ENCODE peak calls at places on chromosomes 2 and 18, in nine cellular contexts. D, C, P, S, F, X, H, L and I are unnamed samples.
A peak's percentile ranks its signal among the peaks of the same experiment; 100 is the strongest.

GRCh38 chr2:172294983-172295382 is 132.4 kb upstream of the ITGA6 start:
- DNase-seq in F (no peak), X (no peak), C (no peak), H (no peak), P (no peak), D (no peak), S (no peak), L (no peak), I (no peak)

GRCh38 chr2:132429351-132429750 is 12.7 kb downstream of the GPR39 start:
- DNase-seq in S (no peak), P (no peak), X (no peak), L (no peak), C (no peak), D (no peak), F (no peak), H (no peak), I (no peak)

GRCh38 chr2:183564726-183565125 is 440.5 kb downstream of the NUP35 start:
- DNase-seq in F (no peak), P (no peak), S (no peak), L (no peak), D (no peak), X (no peak), H (no peak), C (no peak), I (no peak)

GRCh38 chr2:47520825-47521665 is 118.1 kb downstream of the MSH2 start:
- DNase-seq in H (peak; percentile 67), P (no peak), C (peak; percentile 75), L (no peak), F (peak; percentile 93), S (peak; percentile 64), X (peak; percentile 88), D (peak; percentile 61), I (no peak)

GRCh38 chr2:240599141-240599583 is 12.6 kb downstream of the CAPN10 start:
- DNase-seq in H (no peak), X (no peak), C (peak; percentile 18), F (no peak), P (peak; percentile 53), L (no peak), D (no peak), S (no peak), I (peak; percentile 59)

GRCh38 chr2:118061135-118061955 is 26.9 kb upstream of the INSIG2 start:
- DNase-seq in C (no peak), S (no peak), H (peak; percentile 68), D (no peak), P (no peak), X (no peak), L (no peak), F (no peak), I (no peak)

GRCh38 chr2:120711694-120712093 is 24.0 kb upstream of the GLI2 start:
- DNase-seq in S (no peak), L (no peak), F (no peak), X (no peak), H (no peak), P (no peak), C (no peak), D (no peak), I (no peak)

GRCh38 chr2:233124449-233125080 is 64.4 kb downstream of the INPP5D start:
- DNase-seq in H (no peak), C (no peak), X (no peak), P (no peak), S (no peak), D (no peak), L (no peak), F (no peak), I (no peak)

GRCh38 chr2:102488063-102488462 is 15.0 kb downstream of the SLC9A4 start:
- DNase-seq in F (no peak), L (no peak), X (no peak), P (no peak), D (no peak), S (no peak), C (no peak), H (peak; percentile 33), I (no peak)

GRCh38 chr2:1874101-1874865 is 130.0 kb upstream of the PXDN start:
- DNase-seq in L (no peak), F (no peak), C (no peak), H (no peak), X (no peak), D (no peak), P (no peak), S (no peak), I (no peak)

GRCh38 chr18:74331404-74331803 is 15.8 kb downstream of the C18orf63 start:
- DNase-seq in L (no peak), D (no peak), X (no peak), S (no peak), H (peak; percentile 44), F (no peak), P (no peak), C (no peak), I (no peak)

GRCh38 chr2:62303818-62304217 is 107.9 kb downstream of the B3GNT2 start:
- DNase-seq in C (no peak), S (no peak), P (no peak), H (no peak), L (no peak), D (peak; percentile 75), F (no peak), X (no peak), I (no peak)

GRCh38 chr18:24198461-24198860 is 59.6 kb downstream of the CABYR start:
- DNase-seq in C (no peak), S (no peak), D (no peak), P (no peak), X (no peak), F (no peak), H (no peak), L (no peak), I (no peak)

GRCh38 chr18:58898427-58898826 is 33.8 kb downstream of the ZNF532 start:
- DNase-seq in D (no peak), X (no peak), S (no peak), F (no peak), L (no peak), P (no peak), H (no peak), C (no peak), I (peak; percentile 51)

GRCh38 chr2:237319887-237320286 is 94.1 kb downstream of the COL6A3 start:
- DNase-seq in D (no peak), S (no peak), F (no peak), C (no peak), H (no peak), X (no peak), P (peak; percentile 25), L (no peak), I (no peak)

GRCh38 chr2:42927334-42928160 is 135.2 kb upstream of the HAAO start:
- DNase-seq in X (no peak), P (no peak), L (no peak), D (peak; percentile 53), C (no peak), H (no peak), S (no peak), F (no peak), I (no peak)

GRCh38 chr18:50826027-50826426 is 6.2 kb upstream of the MRO start:
- DNase-seq in F (no peak), S (no peak), H (no peak), P (no peak), D (no peak), L (no peak), C (no peak), X (no peak), I (no peak)

GRCh38 chr18:5295231-5295920 is at the start of gene ZBTB14:
- DNase-seq in H (peak; percentile 90), D (peak; percentile 31), L (no peak), C (peak; percentile 75), X (peak; percentile 4), S (peak; percentile 56), F (peak; percentile 53), P (peak; percentile 79), I (peak; percentile 90)

GRCh38 chr2:239910404-239910803 is 114.7 kb downstream of the NDUFA10 start:
- DNase-seq in D (no peak), S (no peak), C (no peak), L (no peak), H (no peak), P (no peak), X (no peak), F (no peak), I (peak; percentile 39)

GRCh38 chr2:190579945-190580866 is 45.7 kb upstream of the NEMP2 start:
- DNase-seq in L (no peak), P (no peak), D (no peak), H (no peak), F (no peak), S (no peak), C (no peak), X (no peak), I (no peak)

GRCh38 chr2:30645081-30645744 is 162.0 kb downstream of the CAPN13 start:
- DNase-seq in F (peak; percentile 14), H (no peak), L (no peak), C (no peak), P (no peak), D (no peak), X (no peak), S (no peak), I (no peak)

GRCh38 chr2:145006957-145007672 is 487.2 kb upstream of the ZEB2 start:
- DNase-seq in C (no peak), P (no peak), H (peak; percentile 78), D (no peak), X (no peak), L (no peak), F (no peak), S (no peak), I (no peak)

GRCh38 chr2:206981089-206981674 is 41.9 kb downstream of the CPO start:
- DNase-seq in L (no peak), D (no peak), F (no peak), S (no peak), C (no peak), P (no peak), H (no peak), X (no peak), I (no peak)

GRCh38 chr18:79624356-79624961 is 55.1 kb upstream of the CTDP1 start:
- DNase-seq in F (no peak), P (peak; percentile 52), C (no peak), H (no peak), D (no peak), S (no peak), L (no peak), X (no peak), I (peak; percentile 71)

GRCh38 chr2:156321243-156321904 is 11.1 kb downstream of the NR4A2 start:
- DNase-seq in S (no peak), H (peak; percentile 20), L (no peak), X (no peak), D (no peak), P (no peak), C (peak; percentile 40), F (no peak), I (no peak)

GRCh38 chr2:238107525-238108422 is 7.6 kb downstream of the ESPNL start:
- DNase-seq in L (no peak), C (peak; percentile 25), F (no peak), P (peak; percentile 54), X (no peak), S (no peak), D (no peak), H (no peak), I (peak; percentile 87)

GRCh38 chr18:5057348-5058012 is 139.6 kb downstream of the AKAIN1 start:
- DNase-seq in S (peak; percentile 33), D (no peak), C (peak; percentile 43), X (no peak), F (peak; percentile 76), L (peak; percentile 34), H (peak; percentile 77), P (peak; percentile 69), I (no peak)

GRCh38 chr2:128275498-128276045 is 43.1 kb downstream of the HS6ST1 start:
- DNase-seq in H (no peak), P (peak; percentile 44), L (no peak), S (no peak), F (no peak), X (no peak), C (no peak), D (no peak), I (peak; percentile 59)

GRCh38 chr2:226609361-226609760 is 190.3 kb downstream of the IRS1 start:
- DNase-seq in F (no peak), P (no peak), C (no peak), L (no peak), H (peak; percentile 20), S (no peak), X (no peak), D (no peak), I (no peak)

GRCh38 chr2:55526174-55526573 is 6.7 kb downstream of the CFAP36 start:
- DNase-seq in P (no peak), F (no peak), S (no peak), X (no peak), D (no peak), C (no peak), H (no peak), L (no peak), I (no peak)

GRCh38 chr2:98794214-98794810 is 63.4 kb upstream of the MGAT4A start:
- DNase-seq in H (no peak), D (no peak), X (no peak), S (no peak), L (no peak), P (no peak), F (no peak), C (no peak), I (no peak)